ENCODE peak calls at places on chromosomes 4 and X, in ten cellular contexts. U is NCI-H1092; P is activated T-helper 1 cell treated with Interleukin-2 at 50 U/mL for 16 hours; J is T-helper 1 cell; C is left colon; H is sigmoid colon; A is AG08395; G is T-helper 2 cell treated with Interferon-gamma antibody and Interleukin-4, amounts not matched to agents 5 μg/mL and 100 μg/mL, for 36 hours; B is fibroblast of the aortic adventitia; N is HS-5. D is an unnamed sample.

GRCh38 chr4:111404673-111405072 is 740.6 kb upstream of the FAM241A start:
- DNase-seq in B (no peak), A (no peak), P (no peak), U (no peak), C (no peak), G (no peak), N (no peak), J (no peak), H (no peak), D (no peak)

GRCh38 chr4:123378794-123379193 is 17.8 kb upstream of the SPRY1 start:
- DNase-seq in H (no peak), P (no peak), J (no peak), U (no peak), N (no peak), A (no peak), G (no peak), C (no peak), B (no peak), D (no peak)

GRCh38 chrX:47143894-47144625 is 442 bp downstream of the NDUFB11 start:
- DNase-seq in C (no peak), J (no peak), A (peak), G (no peak), P (no peak), U (peak), H (peak), N (no peak), B (peak), D (no peak)

GRCh38 chr4:304987-305680 is at the start of gene ZNF732:
- DNase-seq in C (peak), B (peak), N (peak), J (no peak), A (peak), H (no peak), P (no peak), G (no peak), U (peak), D (peak)

GRCh38 chrX:1720826-1721225 is 106.0 kb downstream of the ASMT start:
- DNase-seq in A (no peak), H (no peak), J (no peak), C (no peak), P (no peak), N (no peak), B (no peak), U (no peak), G (no peak), D (no peak)

GRCh38 chr4:110840221-110840654 is 217.4 kb upstream of the PITX2 start:
- DNase-seq in P (no peak), G (no peak), A (peak), H (no peak), U (no peak), J (no peak), B (peak), N (peak), C (no peak), D (no peak)

GRCh38 chrX:17459596-17459995 is 84.6 kb downstream of the NHS start:
- DNase-seq in N (no peak), B (peak), G (no peak), A (peak), H (no peak), U (no peak), J (no peak), P (no peak), C (no peak), D (no peak)

GRCh38 chr4:86155766-86156165 is 204.1 kb downstream of the MAPK10 start:
- DNase-seq in J (no peak), N (no peak), P (no peak), G (no peak), A (no peak), H (no peak), C (no peak), U (no peak), B (no peak), D (no peak)

GRCh38 chr4:2937146-2937857 is 25.9 kb downstream of the NOP14 start:
- DNase-seq in J (no peak), P (no peak), G (no peak), U (no peak), B (no peak), N (no peak), H (peak), A (no peak), C (no peak), D (peak)

GRCh38 chr4:100099746-100100145 is 90.5 kb downstream of the DDIT4L start:
- DNase-seq in P (no peak), J (no peak), B (no peak), H (no peak), A (no peak), G (no peak), C (no peak), N (no peak), U (no peak), D (no peak)

GRCh38 chrX:18855919-18856644 is 127.8 kb downstream of the PHKA2 start:
- DNase-seq in G (no peak), U (no peak), P (no peak), H (no peak), A (no peak), N (no peak), C (no peak), B (no peak), J (no peak), D (no peak)

GRCh38 chrX:151538190-151539122 is 25.0 kb upstream of the PASD1 start:
- DNase-seq in A (no peak), J (no peak), B (no peak), U (no peak), P (no peak), G (no peak), H (no peak), C (no peak), N (no peak), D (no peak)

GRCh38 chr4:156686120-156686519 is 285.5 kb downstream of the PDGFC start:
- DNase-seq in H (no peak), N (peak), P (no peak), G (no peak), B (peak), A (peak), C (no peak), U (no peak), J (no peak), D (no peak)

GRCh38 chr4:73156394-73156793 is 86.9 kb upstream of the COX18 start:
- DNase-seq in N (no peak), B (no peak), P (no peak), G (no peak), H (no peak), J (no peak), U (no peak), C (no peak), A (no peak), D (no peak)

GRCh38 chrX:132908891-132909290 is 49.5 kb downstream of the HS6ST2 start:
- DNase-seq in J (no peak), U (no peak), A (no peak), P (no peak), G (no peak), H (no peak), N (no peak), B (no peak), C (no peak), D (no peak)

GRCh38 chrX:137171626-137172025 is 137.8 kb upstream of the GPR101 start:
- DNase-seq in A (no peak), P (no peak), H (no peak), C (no peak), B (no peak), N (no peak), J (no peak), G (no peak), U (no peak), D (no peak)

GRCh38 chr4:100738388-100739165 is 220.8 kb upstream of the EMCN start:
- DNase-seq in N (peak), H (peak), G (no peak), U (no peak), C (peak), J (no peak), P (no peak), B (peak), A (peak), D (peak)

GRCh38 chr4:123505457-123506310 is 109.1 kb downstream of the SPRY1 start:
- DNase-seq in G (peak), N (no peak), J (peak), U (peak), H (peak), C (peak), A (peak), P (no peak), B (peak), D (peak)

GRCh38 chrX:69616520-69617203 is 749 bp downstream of the EDA start:
- DNase-seq in A (no peak), H (peak), G (no peak), U (no peak), P (no peak), J (no peak), C (peak), B (no peak), N (no peak), D (peak)

GRCh38 chrX:16573781-16574180 is 76.2 kb upstream of the S100G start:
- DNase-seq in N (peak), H (no peak), C (no peak), G (no peak), B (peak), P (no peak), J (no peak), U (no peak), A (peak), D (no peak)

GRCh38 chrX:54043696-54044125 is 562 bp downstream of the PHF8 start:
- DNase-seq in C (peak), P (peak), U (no peak), H (no peak), N (no peak), G (no peak), A (no peak), J (peak), B (peak), D (no peak)

GRCh38 chr4:154332681-154333421 is 158.7 kb downstream of the DCHS2 start:
- DNase-seq in C (peak), N (no peak), B (no peak), A (no peak), G (peak), J (peak), U (no peak), P (peak), H (peak), D (peak)

GRCh38 chrX:15714529-15714928 is 23.5 kb upstream of the CA5B start:
- DNase-seq in B (no peak), J (no peak), G (no peak), A (no peak), N (no peak), H (no peak), C (no peak), U (no peak), P (no peak), D (no peak)

GRCh38 chr4:182624281-182624680 is 292.9 kb downstream of the DCTD start:
- DNase-seq in B (no peak), H (no peak), C (no peak), G (no peak), P (no peak), N (no peak), J (no peak), A (no peak), U (no peak), D (no peak)

GRCh38 chr4:16169491-16169890 is 56.8 kb downstream of the TAPT1 start:
- DNase-seq in P (no peak), H (no peak), N (no peak), B (no peak), A (no peak), G (no peak), U (no peak), C (no peak), J (no peak), D (no peak)

GRCh38 chrX:134459683-134460004 is 321 bp upstream of the HPRT1 start:
- DNase-seq in J (peak), B (peak), A (peak), H (no peak), N (no peak), G (no peak), P (no peak), C (no peak), U (no peak), D (no peak)

GRCh38 chr4:47598320-47598719 is 113.2 kb downstream of the ATP10D start:
- DNase-seq in B (no peak), U (no peak), N (no peak), J (no peak), G (no peak), C (no peak), P (no peak), A (no peak), H (no peak), D (no peak)

D was measured in tibial artery.